ENCODE peak calls at places on chromosomes 13 and 19, in five cellular contexts. Z is osteoblast, S is suprapubic skin, X is GM23338, H is neural progenitor cell. M is an unnamed sample. For H3K4me1, the result is how much of the 10 kb centered on the place peaks cover.

GRCh38 chr13:62702502-62702901 is 1286.9 kb upstream of the PCDH20 start:
- DNase-seq in Z (no peak), S (no peak), X (no peak), H (no peak), M (no peak)

GRCh38 chr19:19064811-19065745 is 1.3 kb downstream of the SLC25A42 start:
- DNase-seq in Z (peak), S (no peak), X (peak), H (no peak), M (no peak)

GRCh38 chr13:23427342-23428182 is 5.9 kb downstream of the SACS start:
- DNase-seq in Z (peak), S (no peak), X (no peak), H (no peak), M (no peak)

GRCh38 chr13:73672492-73672891 is 461.7 kb downstream of the KLF12 start:
- DNase-seq in Z (no peak), S (no peak), X (no peak), H (no peak), M (no peak)

GRCh38 chr19:4328243-4328990 is 10.2 kb downstream of the STAP2 start:
- DNase-seq in Z (peak), S (peak), X (peak), H (peak), M (peak)

GRCh38 chr13:94657167-94657566 is 55.2 kb downstream of the SOX21 start:
- DNase-seq in Z (no peak), S (no peak), X (no peak), H (no peak), M (no peak)

GRCh38 chr13:48994731-48995130 is 19.0 kb downstream of the FNDC3A start:
- DNase-seq in Z (no peak), S (no peak), X (no peak), H (no peak), M (no peak)

GRCh38 chr19:18677156-18677555 is 6.3 kb upstream of the CRTC1 start:
- DNase-seq in Z (peak), S (no peak), X (no peak), H (no peak), M (no peak)

GRCh38 chr19:28313633-28314032 is 899.3 kb downstream of the UQCRFS1 start:
- DNase-seq in Z (no peak), S (no peak), X (no peak), H (no peak), M (no peak)

GRCh38 chr13:94232956-94233355 is 246.5 kb downstream of the DCT start:
- DNase-seq in Z (no peak), S (no peak), X (no peak), H (no peak), M (no peak)

GRCh38 chr19:42471554-42472249 is 29.0 kb upstream of the CXCL17 start:
- DNase-seq in Z (no peak), S (peak), X (peak), H (no peak), M (no peak)

GRCh38 chr19:31073485-31074221 is 275.6 kb downstream of the TSHZ3 start:
- DNase-seq in Z (no peak), S (no peak), X (peak), H (peak), M (no peak)

GRCh38 chr19:38247734-38248268 is 8.4 kb downstream of the PPP1R14A start:
- DNase-seq in Z (peak), S (no peak), X (no peak), H (no peak), M (no peak)

DNA sequence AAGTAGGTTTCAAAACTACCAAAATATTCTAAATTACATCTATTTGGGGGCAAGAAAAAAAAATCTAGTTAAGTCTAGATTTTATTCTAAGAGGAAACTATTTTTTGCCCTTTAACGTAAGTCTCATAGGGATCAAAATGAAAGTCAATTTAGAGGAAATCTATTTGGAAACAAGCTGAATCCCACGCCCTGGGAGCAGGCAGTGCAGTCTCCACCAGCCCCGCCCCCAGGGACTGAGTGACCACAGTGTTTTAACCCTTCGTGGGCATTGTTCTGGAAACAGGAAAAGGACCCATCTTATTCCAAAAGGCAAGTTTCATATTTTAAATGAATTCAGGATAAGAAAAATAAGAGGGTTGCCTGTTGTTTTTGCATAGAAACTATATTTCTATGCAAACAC is 209.7 kb downstream of the SPRY2 start:
- DNase-seq in Z (no peak), S (peak), X (peak), H (peak), M (peak)
- H3K4me1 ChIP-seq in Z (under half), S (under half), X (under half), H (half or more), M (under half)

GRCh38 chr19:40605201-40605971 is 4.2 kb downstream of the LTBP4 start:
- DNase-seq in Z (peak), S (no peak), X (peak), H (peak), M (peak)
- TF ChIP-seq CTCF in Z (no peak), S (no peak), X (no peak), H (peak), M (peak)

GRCh38 chr19:39408392-39409206 is 2.0 kb downstream of the ZFP36 start:
- DNase-seq in Z (peak), S (no peak), X (no peak), H (peak), M (no peak)
- H3K4me1 ChIP-seq in Z (under half), S (half or more), X (half or more), H (under half), M (under half)

GRCh38 chr19:39415111-39416046 is 2.9 kb downstream of the PLEKHG2 start:
- DNase-seq in Z (peak), S (no peak), X (peak), H (no peak), M (no peak)
- TF ChIP-seq CTCF in Z (no peak), S (no peak), X (peak), H (peak), M (no peak)

M was measured in upper lobe of right lung.